ENCODE peak calls at places on chromosome 1, in ten cellular contexts. C, A, P, K, M, O, U, J, E and B are unnamed samples.

GRCh38 chr1:225995919-225996864 is 3.0 kb downstream of the SDE2 start:
- DNase-seq in P (no peak), A (no peak), J (no peak), O (no peak), U (no peak), M (no peak), K (no peak), C (no peak), E (no peak), B (no peak)

GRCh38 chr1:154483941-154484803 is 17.8 kb upstream of the TDRD10 start:
- DNase-seq in M (no peak), E (no peak), O (peak; percentile 93), K (no peak), A (peak; percentile 75), P (peak; percentile 57), J (no peak), U (peak; percentile 79), C (no peak), B (no peak)

GRCh38 chr1:226082959-226083302 is 20.4 kb downstream of the H3-3A start:
- DNase-seq in O (peak; percentile 16), M (peak; percentile 69), A (peak; percentile 94), U (no peak), J (peak; percentile 12), C (peak; percentile 76), E (peak; percentile 49), P (peak; percentile 37), K (peak; percentile 56), B (peak; percentile 66)

GRCh38 chr1:47183308-47184089 is 6.3 kb downstream of the PDZK1IP1 start:
- DNase-seq in A (no peak), M (no peak), C (no peak), K (no peak), O (no peak), P (no peak), U (no peak), E (no peak), J (no peak), B (no peak)

GRCh38 chr1:29648798-29649374 is 412.6 kb downstream of the PTPRU start:
- DNase-seq in K (no peak), O (no peak), C (no peak), P (no peak), J (no peak), U (no peak), M (no peak), A (no peak), E (no peak), B (no peak)

GRCh38 chr1:38500352-38500751 is 359.2 kb downstream of the RRAGC start:
- DNase-seq in P (no peak), A (no peak), C (no peak), E (no peak), U (no peak), O (no peak), M (no peak), K (no peak), J (no peak), B (no peak)

GRCh38 chr1:6157528-6158174 is 22.5 kb downstream of the CHD5 start:
- DNase-seq in A (no peak), E (peak; percentile 55), K (no peak), M (no peak), C (no peak), P (peak; percentile 79), O (peak; percentile 46), J (no peak), U (peak; percentile 19), B (peak; percentile 69)

GRCh38 chr1:110003747-110004428 is 19.3 kb downstream of the AHCYL1 start:
- DNase-seq in O (peak; percentile 99), M (peak; percentile 34), E (peak; percentile 61), A (no peak), K (peak; percentile 43), J (no peak), U (peak; percentile 96), P (peak; percentile 99), C (peak; percentile 65), B (peak; percentile 97)

GRCh38 chr1:93061895-93062792 is 16.9 kb upstream of the MTF2 start:
- DNase-seq in O (peak; percentile 18), E (peak; percentile 6), K (no peak), M (no peak), P (peak; percentile 68), C (peak; percentile 47), U (no peak), J (peak; percentile 26), A (no peak), B (peak; percentile 9)

DNA sequence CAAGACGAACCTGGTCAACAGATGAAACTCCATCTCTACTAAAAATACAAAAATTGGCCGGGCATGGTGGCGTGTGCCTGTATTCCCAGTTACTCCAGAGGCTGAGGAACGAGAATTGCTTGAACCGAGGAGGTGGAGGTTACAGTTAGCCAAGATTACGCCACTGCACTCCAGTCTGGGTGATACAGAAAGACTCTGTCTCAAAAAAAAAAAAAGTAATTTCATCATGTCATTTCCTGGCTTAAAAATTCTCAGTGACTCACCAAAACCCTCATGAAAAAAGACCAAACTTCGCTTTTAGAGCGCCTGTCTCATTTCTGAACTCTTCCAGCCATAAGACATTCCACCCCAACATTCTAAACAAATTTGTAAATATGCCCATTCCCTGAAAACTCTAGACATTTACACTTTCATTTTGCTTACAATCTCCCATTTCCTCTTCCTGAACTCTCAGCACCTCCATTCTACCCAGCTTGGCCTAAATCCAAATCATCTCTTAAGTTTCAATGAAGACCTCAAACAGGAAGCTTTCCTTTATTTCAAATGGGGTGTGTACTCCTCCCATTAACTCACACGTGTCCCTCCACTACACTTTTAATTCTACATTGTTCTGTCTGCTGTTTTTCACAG is 50.5 kb upstream of the PRRC2C start:
- DNase-seq in U (peak; percentile 83), C (no peak), P (no peak), O (peak; percentile 91), M (no peak), A (no peak), K (no peak), E (no peak), J (no peak), B (peak; percentile 84)
- H3K4me3 ChIP-seq in U (peak overlapping the region; percentile 14), C (no peak overlapping the region), P (no peak overlapping the region), O (peak overlapping the region; percentile 45), M (no peak overlapping the region), A (no peak overlapping the region), K (peak overlapping the region; percentile 21), E (no peak overlapping the region), J (no peak overlapping the region), B (peak overlapping the region; percentile 6)

DNA sequence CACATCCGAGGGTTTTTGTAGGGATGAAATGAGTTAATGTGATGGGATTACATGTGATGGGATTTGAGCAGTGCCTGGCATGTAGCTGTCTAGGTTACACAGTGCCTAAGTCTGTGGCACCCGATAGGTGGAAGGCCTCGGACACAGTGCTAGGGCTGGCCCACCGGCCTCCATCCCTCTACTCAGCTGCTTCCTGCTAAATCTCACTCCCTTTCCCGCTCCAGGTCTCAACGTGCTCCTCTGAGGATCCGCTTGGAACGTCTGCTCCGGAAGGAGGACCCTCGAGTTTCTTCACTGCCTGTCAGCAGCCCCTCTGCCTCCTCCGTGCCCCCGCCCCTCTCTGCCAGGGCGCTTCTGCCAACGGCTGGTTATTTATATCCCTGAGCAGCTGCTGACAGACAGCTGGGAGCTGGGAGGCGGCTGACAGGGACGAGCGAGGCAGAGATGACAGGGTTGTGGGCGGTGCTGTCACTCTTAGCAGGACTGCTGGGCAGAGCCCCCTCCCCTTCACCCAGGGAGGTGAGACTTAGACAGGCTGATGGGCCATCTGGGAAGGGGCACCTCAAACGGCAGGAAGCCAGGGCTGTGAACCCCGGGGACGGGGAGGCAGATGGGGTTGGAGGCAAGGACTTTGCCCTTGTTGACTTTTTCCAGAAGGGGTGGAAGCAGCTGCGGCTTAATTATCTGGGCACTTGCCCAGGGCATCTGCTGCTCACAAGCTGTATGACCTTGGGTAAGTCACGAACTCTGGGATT is 26.6 kb upstream of the LRRN2 start:
- DNase-seq in U (no peak), J (no peak), A (no peak), M (peak; percentile 47), E (no peak), K (peak; percentile 37), P (peak; percentile 42), C (peak; percentile 26), O (no peak), B (no peak)
- H3K27me3 ChIP-seq in U (peaks cover 48% of the 10 kb centered on the region), J (no peaks in the 10 kb centered on the region), A (peaks cover 42% of the 10 kb centered on the region), M (peaks cover 51% of the 10 kb centered on the region), E (peaks cover 16% of the 10 kb centered on the region), K (peaks cover 56% of the 10 kb centered on the region), P (no peaks in the 10 kb centered on the region), C (peaks cover 79% of the 10 kb centered on the region), O (peaks cover 50% of the 10 kb centered on the region), B (no peaks in the 10 kb centered on the region)

DNA sequence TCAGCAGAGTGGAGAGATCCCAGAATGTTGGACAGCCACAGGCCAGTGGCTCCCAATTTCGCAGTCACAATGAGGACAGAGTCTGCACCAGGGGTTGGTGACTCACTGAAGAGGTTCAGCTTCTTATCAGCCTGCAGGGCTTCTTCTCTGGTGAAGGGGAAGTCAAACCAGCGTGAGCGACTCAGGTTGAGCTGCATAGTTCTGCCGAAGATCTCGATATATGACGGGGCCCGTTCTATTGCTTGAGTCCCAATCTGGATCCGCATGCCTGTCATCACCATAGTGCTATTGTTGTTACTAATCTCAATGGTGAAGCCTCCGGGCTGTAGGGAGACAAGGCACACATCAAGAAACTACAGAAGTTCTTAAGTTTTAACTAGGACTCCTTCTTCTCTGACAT is 58.5 kb downstream of the UBR4 start:
- DNase-seq in E (no peak), C (no peak), M (no peak), A (no peak), J (no peak), K (no peak), O (no peak), P (no peak), U (no peak), B (no peak)
- H3K36me3 ChIP-seq in E (peaks cover 75% of the 10 kb centered on the region), C (peaks cover 24% of the 10 kb centered on the region), M (peaks cover 98% of the 10 kb centered on the region), A (peaks cover 100% of the 10 kb centered on the region), J (peaks cover 99% of the 10 kb centered on the region), K (peaks cover 100% of the 10 kb centered on the region), O (peaks cover 90% of the 10 kb centered on the region), P (peaks cover 47% of the 10 kb centered on the region), U (peaks cover 100% of the 10 kb centered on the region), B (peaks cover 100% of the 10 kb centered on the region)

GRCh38 chr1:111141803-111142202 is 1.8 kb downstream of the CEPT1 start:
- DNase-seq in E (no peak), M (no peak), O (no peak), J (no peak), U (no peak), P (no peak), C (no peak), K (no peak), A (no peak), B (no peak)
- H3K4me3 ChIP-seq in E (no peak overlapping the region), M (no peak overlapping the region), O (no peak overlapping the region), J (no peak overlapping the region), U (no peak overlapping the region), P (no peak overlapping the region), C (peak overlapping the region; percentile 75), K (peak overlapping the region; percentile 89), A (no peak overlapping the region), B (peak overlapping the region; percentile 95)